ENCODE peak calls at places on chromosomes 12 and 14, in four cellular contexts. One of them, this sample, is unnamed.

GRCh38 chr14:103109789-103110415 is 13.4 kb upstream of the TNFAIP2 start:
- DNase-seq in aorta: no peak
- DNase-seq in effector memory CD4-positive, alpha-beta T cell: no peak
- DNase-seq in neural progenitor cell: peak; percentile 59
- DNase-seq in this sample: no peak

GRCh38 chr12:117100251-117100650 is 1.0 kb upstream of the TESC start:
- DNase-seq in neural progenitor cell: peak; percentile 52
- DNase-seq in effector memory CD4-positive, alpha-beta T cell: no peak
- DNase-seq in aorta: peak; percentile 69
- DNase-seq in this sample: no peak

GRCh38 chr12:4273651-4274395 is at the start of gene CCND2:
- DNase-seq in effector memory CD4-positive, alpha-beta T cell: peak; percentile 61
- DNase-seq in aorta: peak; percentile 96
- DNase-seq in neural progenitor cell: peak; percentile 92
- DNase-seq in this sample: peak; percentile 59

GRCh38 chr12:48329199-48329939 is 21.4 kb downstream of the ZNF641 start:
- DNase-seq in effector memory CD4-positive, alpha-beta T cell: no peak
- DNase-seq in neural progenitor cell: no peak
- DNase-seq in aorta: no peak
- DNase-seq in this sample: no peak

GRCh38 chr12:113957627-113958026 is 8.5 kb downstream of the RBM19 start:
- DNase-seq in effector memory CD4-positive, alpha-beta T cell: no peak
- DNase-seq in neural progenitor cell: no peak
- DNase-seq in aorta: no peak
- DNase-seq in this sample: no peak

GRCh38 chr12:94100254-94100653 is 48.1 kb upstream of the PLXNC1 start:
- DNase-seq in effector memory CD4-positive, alpha-beta T cell: no peak
- DNase-seq in aorta: no peak
- DNase-seq in neural progenitor cell: no peak
- DNase-seq in this sample: no peak

GRCh38 chr12:5369298-5369697 is 62.6 kb upstream of the NTF3 start:
- DNase-seq in aorta: no peak
- DNase-seq in neural progenitor cell: no peak
- DNase-seq in effector memory CD4-positive, alpha-beta T cell: no peak
- DNase-seq in this sample: no peak

GRCh38 chr12:14654416-14654815 is 42.0 kb downstream of the GUCY2C start:
- DNase-seq in neural progenitor cell: no peak
- DNase-seq in aorta: no peak
- DNase-seq in effector memory CD4-positive, alpha-beta T cell: no peak
- DNase-seq in this sample: no peak

GRCh38 chr12:69685810-69686209 is 13.3 kb downstream of the BEST3 start:
- DNase-seq in neural progenitor cell: no peak
- DNase-seq in effector memory CD4-positive, alpha-beta T cell: no peak
- DNase-seq in aorta: no peak
- DNase-seq in this sample: no peak

GRCh38 chr12:60112778-60113177 is 516.9 kb downstream of the SLC16A7 start:
- DNase-seq in neural progenitor cell: no peak
- DNase-seq in aorta: no peak
- DNase-seq in effector memory CD4-positive, alpha-beta T cell: no peak
- DNase-seq in this sample: no peak

GRCh38 chr12:115354476-115354890 is 670.5 kb upstream of the TBX3 start:
- DNase-seq in neural progenitor cell: no peak
- DNase-seq in aorta: no peak
- DNase-seq in effector memory CD4-positive, alpha-beta T cell: no peak
- DNase-seq in this sample: no peak

GRCh38 chr12:51056242-51056641 is 8.1 kb downstream of the LETMD1 start:
- DNase-seq in effector memory CD4-positive, alpha-beta T cell: no peak
- DNase-seq in aorta: no peak
- DNase-seq in neural progenitor cell: no peak
- DNase-seq in this sample: no peak

GRCh38 chr12:19597304-19598066 is 158.2 kb downstream of the AEBP2 start:
- DNase-seq in effector memory CD4-positive, alpha-beta T cell: no peak
- DNase-seq in neural progenitor cell: peak; percentile 47
- DNase-seq in aorta: no peak
- DNase-seq in this sample: no peak

GRCh38 chr12:13950502-13950901 is 30.9 kb downstream of the GRIN2B start:
- DNase-seq in neural progenitor cell: peak; percentile 53
- DNase-seq in effector memory CD4-positive, alpha-beta T cell: no peak
- DNase-seq in aorta: no peak
- DNase-seq in this sample: no peak

GRCh38 chr12:61757831-61758505 is 502.2 kb upstream of the USP15 start:
- DNase-seq in effector memory CD4-positive, alpha-beta T cell: no peak
- DNase-seq in neural progenitor cell: no peak
- DNase-seq in aorta: no peak
- DNase-seq in this sample: no peak

GRCh38 chr12:102756564-102756963 is 160.5 kb downstream of the PAH start:
- DNase-seq in neural progenitor cell: peak; percentile 14
- DNase-seq in effector memory CD4-positive, alpha-beta T cell: no peak
- DNase-seq in aorta: peak; percentile 75
- DNase-seq in this sample: no peak

GRCh38 chr12:91103101-91103500 is 8.2 kb downstream of the LUM start:
- DNase-seq in aorta: no peak
- DNase-seq in effector memory CD4-positive, alpha-beta T cell: no peak
- DNase-seq in neural progenitor cell: no peak
- DNase-seq in this sample: no peak

GRCh38 chr14:100056964-100057817 is 8.0 kb upstream of the EVL start:
- DNase-seq in aorta: no peak
- DNase-seq in neural progenitor cell: no peak
- DNase-seq in effector memory CD4-positive, alpha-beta T cell: no peak
- DNase-seq in this sample: no peak

GRCh38 chr14:88630565-88630964 is 67.7 kb downstream of the ZC3H14 start:
- DNase-seq in effector memory CD4-positive, alpha-beta T cell: no peak
- DNase-seq in aorta: no peak
- DNase-seq in neural progenitor cell: no peak
- DNase-seq in this sample: no peak

GRCh38 chr14:96125536-96125935 is 79.1 kb upstream of the BDKRB2 start:
- DNase-seq in neural progenitor cell: no peak
- DNase-seq in effector memory CD4-positive, alpha-beta T cell: no peak
- DNase-seq in aorta: no peak
- DNase-seq in this sample: no peak

GRCh38 chr12:94230357-94230905 is 82.1 kb downstream of the PLXNC1 start:
- DNase-seq in effector memory CD4-positive, alpha-beta T cell: no peak
- DNase-seq in neural progenitor cell: no peak
- DNase-seq in aorta: no peak
- DNase-seq in this sample: no peak

GRCh38 chr12:92002673-92003382 is 142.8 kb downstream of the BTG1 start:
- DNase-seq in aorta: no peak
- DNase-seq in effector memory CD4-positive, alpha-beta T cell: no peak
- DNase-seq in neural progenitor cell: no peak
- DNase-seq in this sample: no peak

GRCh38 chr12:124603910-124604775 is 36.7 kb upstream of the NCOR2 start:
- DNase-seq in aorta: no peak
- DNase-seq in neural progenitor cell: no peak
- DNase-seq in effector memory CD4-positive, alpha-beta T cell: no peak
- DNase-seq in this sample: no peak

GRCh38 chr14:47826809-47827208 is 151.4 kb upstream of the MDGA2 start:
- DNase-seq in effector memory CD4-positive, alpha-beta T cell: no peak
- DNase-seq in neural progenitor cell: no peak
- DNase-seq in aorta: no peak
- DNase-seq in this sample: no peak

GRCh38 chr14:47821134-47821533 is 145.7 kb upstream of the MDGA2 start:
- DNase-seq in aorta: no peak
- DNase-seq in effector memory CD4-positive, alpha-beta T cell: no peak
- DNase-seq in neural progenitor cell: no peak
- DNase-seq in this sample: no peak

GRCh38 chr14:47822326-47822725 is 146.9 kb upstream of the MDGA2 start:
- DNase-seq in aorta: no peak
- DNase-seq in neural progenitor cell: no peak
- DNase-seq in effector memory CD4-positive, alpha-beta T cell: no peak
- DNase-seq in this sample: no peak
- H3K9me3 ChIP-seq in aorta: no peaks in the 10 kb centered on the region
- H3K9me3 ChIP-seq in neural progenitor cell: no peaks in the 10 kb centered on the region
- H3K9me3 ChIP-seq in effector memory CD4-positive, alpha-beta T cell: no peaks in the 10 kb centered on the region
- H3K9me3 ChIP-seq in this sample: peaks cover 3% of the 10 kb centered on the region

DNA sequence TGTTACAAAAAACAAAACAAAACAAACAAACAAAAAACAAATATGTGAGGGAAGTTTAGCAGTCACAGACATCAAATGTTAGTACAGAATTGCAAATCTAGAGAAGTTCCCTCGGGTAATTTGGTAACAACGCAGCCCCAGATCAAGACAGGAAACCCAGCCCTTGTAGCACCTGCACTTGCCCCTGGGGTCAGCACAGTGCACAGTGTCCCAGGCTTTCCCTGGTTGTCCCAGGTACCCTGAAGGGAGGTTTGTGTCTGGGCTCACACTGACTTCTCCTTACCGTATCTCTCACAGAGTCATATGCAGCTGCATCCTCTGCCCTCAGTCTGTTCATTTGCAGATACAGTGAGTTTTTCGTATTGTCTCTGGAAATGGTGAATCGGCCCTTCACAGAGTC is 528.9 kb downstream of the TMEM121 start:
- DNase-seq in effector memory CD4-positive, alpha-beta T cell: no peak
- DNase-seq in aorta: no peak
- DNase-seq in neural progenitor cell: no peak
- DNase-seq in this sample: no peak
- H3K9me3 ChIP-seq in effector memory CD4-positive, alpha-beta T cell: no peaks in the 10 kb centered on the region
- H3K9me3 ChIP-seq in aorta: no peaks in the 10 kb centered on the region
- H3K9me3 ChIP-seq in neural progenitor cell: peaks cover 10% of the 10 kb centered on the region
- H3K9me3 ChIP-seq in this sample: no peaks in the 10 kb centered on the region

GRCh38 chr14:106346534-106347290 is 820.3 kb downstream of the TMEM121 start:
- DNase-seq in aorta: no peak
- DNase-seq in neural progenitor cell: no peak
- DNase-seq in effector memory CD4-positive, alpha-beta T cell: no peak
- DNase-seq in this sample: no peak
- H3K9me3 ChIP-seq in aorta: no peaks in the 10 kb centered on the region
- H3K9me3 ChIP-seq in neural progenitor cell: peaks cover 73% of the 10 kb centered on the region
- H3K9me3 ChIP-seq in effector memory CD4-positive, alpha-beta T cell: no peaks in the 10 kb centered on the region
- H3K9me3 ChIP-seq in this sample: no peaks in the 10 kb centered on the region

GRCh38 chr14:85342858-85343607 is 186.9 kb upstream of the FLRT2 start:
- DNase-seq in aorta: no peak
- DNase-seq in effector memory CD4-positive, alpha-beta T cell: no peak
- DNase-seq in neural progenitor cell: no peak
- DNase-seq in this sample: no peak

GRCh38 chr14:85350667-85351066 is 179.3 kb upstream of the FLRT2 start:
- DNase-seq in aorta: no peak
- DNase-seq in neural progenitor cell: no peak
- DNase-seq in effector memory CD4-positive, alpha-beta T cell: no peak
- DNase-seq in this sample: no peak

DNA sequence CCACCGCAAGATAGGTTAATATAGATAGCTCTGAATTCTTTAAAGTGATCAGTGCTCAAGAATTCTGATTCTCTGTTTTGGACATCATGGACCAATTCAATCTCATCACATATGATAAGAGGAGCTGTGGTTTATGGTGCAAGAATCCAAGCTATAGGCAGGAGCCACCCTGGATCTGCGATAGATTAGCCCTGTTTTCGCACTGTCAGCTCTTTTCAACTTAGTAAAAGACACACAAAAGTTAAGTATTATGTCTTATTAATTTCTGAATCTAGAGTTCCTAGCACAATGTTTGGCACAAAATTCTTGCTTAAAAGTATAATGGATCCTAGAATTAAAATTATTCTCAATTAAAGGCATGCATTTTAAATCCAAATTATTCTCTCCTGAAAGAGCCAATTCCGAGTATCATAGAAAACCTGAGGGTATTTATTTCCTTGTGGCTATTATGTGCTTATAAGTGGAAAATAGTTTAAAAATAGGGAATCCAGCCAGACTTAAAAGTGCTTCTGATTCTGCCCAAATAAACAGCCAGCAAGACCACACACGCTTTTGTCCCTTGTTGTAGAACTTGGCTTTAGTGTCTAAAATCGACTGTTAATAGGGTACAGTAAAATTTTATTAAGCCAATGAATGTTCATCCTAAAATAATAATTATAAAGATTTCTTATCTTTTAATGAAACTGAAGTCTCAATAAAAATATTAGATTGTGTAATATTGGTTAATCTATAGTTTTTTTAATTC is 184.9 kb upstream of the FLRT2 start:
- DNase-seq in aorta: no peak
- DNase-seq in effector memory CD4-positive, alpha-beta T cell: no peak
- DNase-seq in neural progenitor cell: no peak
- DNase-seq in this sample: no peak
- H3K9me3 ChIP-seq in aorta: no peaks in the 10 kb centered on the region
- H3K9me3 ChIP-seq in effector memory CD4-positive, alpha-beta T cell: no peaks in the 10 kb centered on the region
- H3K9me3 ChIP-seq in neural progenitor cell: no peaks in the 10 kb centered on the region
- H3K9me3 ChIP-seq in this sample: no peaks in the 10 kb centered on the region

DNA sequence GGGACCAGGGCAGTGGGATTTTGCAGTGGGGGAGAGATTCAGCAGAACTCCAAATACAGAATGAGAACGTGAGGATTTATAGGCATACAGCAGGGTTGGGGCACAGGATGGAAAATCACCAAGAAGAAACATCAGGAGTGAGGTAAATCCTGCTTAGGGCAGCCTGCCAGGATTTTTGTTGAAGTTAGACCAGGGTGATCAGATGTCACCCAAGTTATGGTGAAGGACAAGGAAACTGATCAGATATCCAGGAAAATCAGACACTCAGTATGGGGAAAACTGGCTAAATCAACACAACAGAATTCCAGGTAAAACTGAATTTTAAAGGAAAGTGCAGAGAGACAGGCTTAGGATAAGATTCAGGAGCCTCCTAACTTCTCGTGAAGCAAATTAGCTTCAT is 682.4 kb downstream of the TMEM121 start:
- DNase-seq in effector memory CD4-positive, alpha-beta T cell: no peak
- DNase-seq in aorta: no peak
- DNase-seq in neural progenitor cell: no peak
- DNase-seq in this sample: no peak
- H3K9me3 ChIP-seq in effector memory CD4-positive, alpha-beta T cell: no peaks in the 10 kb centered on the region
- H3K9me3 ChIP-seq in aorta: peaks cover 1% of the 10 kb centered on the region
- H3K9me3 ChIP-seq in neural progenitor cell: no peaks in the 10 kb centered on the region
- H3K9me3 ChIP-seq in this sample: no peaks in the 10 kb centered on the region

GRCh38 chr14:40221428-40221827 is 789.2 kb upstream of the FBXO33 start:
- DNase-seq in aorta: no peak
- DNase-seq in effector memory CD4-positive, alpha-beta T cell: no peak
- DNase-seq in neural progenitor cell: no peak
- DNase-seq in this sample: no peak

GRCh38 chr14:40222996-40223395 is 790.8 kb upstream of the FBXO33 start:
- DNase-seq in effector memory CD4-positive, alpha-beta T cell: no peak
- DNase-seq in aorta: no peak
- DNase-seq in neural progenitor cell: no peak
- DNase-seq in this sample: no peak

GRCh38 chr14:40218282-40218941 is 786.2 kb upstream of the FBXO33 start:
- DNase-seq in aorta: no peak
- DNase-seq in neural progenitor cell: no peak
- DNase-seq in effector memory CD4-positive, alpha-beta T cell: no peak
- DNase-seq in this sample: no peak

GRCh38 chr14:40216976-40217375 is 784.7 kb upstream of the FBXO33 start:
- DNase-seq in aorta: peak; percentile 61
- DNase-seq in effector memory CD4-positive, alpha-beta T cell: no peak
- DNase-seq in neural progenitor cell: no peak
- DNase-seq in this sample: no peak

GRCh38 chr14:40219032-40219431 is 786.8 kb upstream of the FBXO33 start:
- DNase-seq in aorta: no peak
- DNase-seq in effector memory CD4-positive, alpha-beta T cell: no peak
- DNase-seq in neural progenitor cell: no peak
- DNase-seq in this sample: no peak
- H3K9me3 ChIP-seq in aorta: no peaks in the 10 kb centered on the region
- H3K9me3 ChIP-seq in effector memory CD4-positive, alpha-beta T cell: no peaks in the 10 kb centered on the region
- H3K9me3 ChIP-seq in neural progenitor cell: no peaks in the 10 kb centered on the region
- H3K9me3 ChIP-seq in this sample: no peaks in the 10 kb centered on the region

GRCh38 chr14:98296895-98297294 is 975.1 kb downstream of the BCL11B start:
- DNase-seq in effector memory CD4-positive, alpha-beta T cell: no peak
- DNase-seq in neural progenitor cell: no peak
- DNase-seq in aorta: no peak
- DNase-seq in this sample: no peak
- H3K9me3 ChIP-seq in effector memory CD4-positive, alpha-beta T cell: no peaks in the 10 kb centered on the region
- H3K9me3 ChIP-seq in neural progenitor cell: no peaks in the 10 kb centered on the region
- H3K9me3 ChIP-seq in aorta: peaks cover 2% of the 10 kb centered on the region
- H3K9me3 ChIP-seq in this sample: no peaks in the 10 kb centered on the region

This sample was measured in T-helper 17 cell.